ENCODE peak calls at places on chromosomes 4 and X, in ten cellular contexts. B, I, J, Z, G, Y, S, C, M and U are unnamed samples.

GRCh38 chrX:6965729-6966128 is 181.8 kb upstream of the STS start:
- DNase-seq in B (no peak), I (no peak), J (no peak), Z (no peak), G (no peak), Y (no peak), S (no peak), C (no peak), M (no peak), U (no peak)

GRCh38 chr4:2166253-2166652 is 75.7 kb downstream of the HAUS3 start:
- DNase-seq in B (no peak), I (no peak), J (no peak), Z (no peak), G (no peak), Y (no peak), S (no peak), C (no peak), M (no peak), U (no peak)

GRCh38 chr4:177717407-177717806 is 275.2 kb upstream of the AGA start:
- DNase-seq in B (no peak), I (no peak), J (no peak), Z (no peak), G (no peak), Y (no peak), S (peak; percentile 44), C (no peak), M (no peak), U (no peak)

GRCh38 chr4:8156617-8157016 is 2.0 kb downstream of the ABLIM2 start:
- DNase-seq in B (peak; percentile 54), I (no peak), J (no peak), Z (no peak), G (peak; percentile 18), Y (peak; percentile 53), S (no peak), C (peak; percentile 88), M (no peak), U (no peak)

GRCh38 chrX:56987741-56988140 is 7.6 kb downstream of the SPIN3 start:
- DNase-seq in B (no peak), I (no peak), J (no peak), Z (no peak), G (no peak), Y (no peak), S (no peak), C (no peak), M (no peak), U (no peak)

GRCh38 chrX:42149786-42150185 is 226.4 kb upstream of the CASK start:
- DNase-seq in B (no peak), I (peak; percentile 53), J (no peak), Z (no peak), G (peak; percentile 1), Y (no peak), S (no peak), C (no peak), M (no peak), U (peak; percentile 12)

GRCh38 chr4:145839151-145839550 is 99.5 kb downstream of the ZNF827 start:
- DNase-seq in B (no peak), I (no peak), J (no peak), Z (no peak), G (no peak), Y (no peak), S (no peak), C (no peak), M (no peak), U (no peak)

GRCh38 chrX:72254835-72255234 is 16.0 kb upstream of the ERCC6L start:
- DNase-seq in B (no peak), I (no peak), J (no peak), Z (peak; percentile 84), G (no peak), Y (no peak), S (no peak), C (no peak), M (no peak), U (no peak)

DNA sequence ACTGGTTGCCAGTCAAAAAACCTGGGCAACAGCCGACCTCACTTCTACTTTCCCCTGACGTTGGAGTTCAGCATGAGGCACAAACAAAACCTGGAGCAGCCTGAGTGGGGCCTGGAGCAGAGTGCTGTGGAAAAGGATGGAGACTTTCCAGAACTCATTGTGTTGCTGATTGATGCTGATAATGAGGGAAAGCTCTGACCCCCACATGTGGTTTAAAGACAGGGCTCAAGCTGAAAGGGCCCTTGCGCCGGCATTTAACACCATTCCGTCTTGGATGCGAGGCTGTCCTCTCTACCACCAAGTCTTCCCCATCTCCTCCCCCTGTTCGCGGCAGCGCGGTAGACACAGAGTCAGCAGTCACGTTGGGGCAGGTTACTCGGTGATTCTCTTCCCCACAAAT is 630 bp downstream of the CCDC158 start:
- DNase-seq in B (no peak), I (no peak), J (no peak), Z (no peak), G (no peak), Y (no peak), S (no peak), C (no peak), M (no peak), U (no peak)
- H3K4me3 ChIP-seq in B (no peak overlapping the region), I (no peak overlapping the region), J (peak overlapping the region; percentile 60), Z (no peak overlapping the region), G (no peak overlapping the region), Y (no peak overlapping the region), S (no peak overlapping the region), C (peak overlapping the region; percentile 75), M (no peak overlapping the region), U (no peak overlapping the region)

DNA sequence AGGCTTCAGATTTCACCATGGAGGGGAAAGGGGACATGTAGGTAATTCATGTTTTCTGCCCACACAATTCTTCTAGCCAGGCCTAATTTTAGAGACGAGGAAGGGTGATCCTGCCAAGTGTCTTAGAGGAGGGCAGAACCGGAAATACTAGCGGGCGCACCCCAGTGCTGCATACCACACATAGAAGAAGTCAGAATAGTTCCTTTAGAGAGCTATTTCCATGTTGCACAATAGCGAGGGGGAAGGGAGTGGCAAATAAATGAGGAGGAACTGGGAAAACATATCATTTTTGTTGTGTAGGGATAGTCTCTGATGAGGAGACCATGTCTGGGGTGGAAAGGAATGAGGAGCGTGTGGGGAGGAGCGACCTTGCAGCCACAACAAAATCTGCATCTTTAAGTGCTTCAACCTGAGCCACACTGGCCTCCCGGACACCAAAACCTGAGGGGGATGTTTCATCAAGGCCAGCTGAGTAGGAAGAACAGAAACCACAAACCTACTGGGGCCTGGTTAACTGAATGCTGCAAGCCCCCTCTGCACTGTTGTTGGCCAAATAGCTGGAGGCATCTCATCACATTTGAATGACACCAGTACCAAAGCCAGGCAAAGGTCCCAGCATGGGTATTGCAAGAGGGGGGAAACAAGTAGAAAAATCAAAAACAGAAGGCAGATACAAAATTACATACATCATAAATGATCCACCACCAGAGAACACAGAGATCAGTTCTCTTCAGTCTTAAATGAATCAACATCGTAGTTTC is 26.7 kb upstream of the C1QTNF7 start:
- DNase-seq in B (peak; percentile 65), I (no peak), J (peak; percentile 45), Z (no peak), G (peak; percentile 92), Y (peak; percentile 86), S (peak; percentile 32), C (peak; percentile 62), M (no peak), U (peak; percentile 41)
- H3K4me3 ChIP-seq in B (no peak overlapping the region), I (no peak overlapping the region), J (no peak overlapping the region), Z (no peak overlapping the region), G (no peak overlapping the region), Y (no peak overlapping the region), S (no peak overlapping the region), C (no peak overlapping the region), M (no peak overlapping the region), U (no peak overlapping the region)

DNA sequence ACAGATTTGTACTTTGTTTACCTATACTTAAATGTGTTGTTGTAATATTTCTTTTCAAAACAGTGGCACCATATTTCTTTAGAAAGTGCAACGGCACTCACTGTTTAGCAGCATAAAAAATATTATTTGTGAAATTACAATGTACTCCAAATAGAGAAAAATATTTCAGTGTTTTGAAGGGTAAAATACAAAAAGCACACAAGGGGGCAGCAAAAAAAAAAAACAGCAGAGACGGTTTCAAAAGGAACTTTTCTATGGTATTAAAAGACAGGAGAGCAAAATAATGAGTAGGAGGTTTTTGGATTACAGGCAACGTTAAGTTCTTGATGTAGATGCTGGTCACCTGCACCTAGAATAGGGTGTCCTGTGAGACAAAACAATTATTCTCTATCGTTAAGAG is 2.0 kb downstream of the NUDT11 start:
- DNase-seq in B (no peak), I (no peak), J (no peak), Z (no peak), G (peak; percentile 29), Y (no peak), S (no peak), C (no peak), M (peak; percentile 44), U (no peak)
- H3K4me3 ChIP-seq in B (no peak overlapping the region), I (no peak overlapping the region), J (no peak overlapping the region), Z (peak overlapping the region; percentile 46), G (no peak overlapping the region), Y (no peak overlapping the region), S (peak overlapping the region; percentile 63), C (no peak overlapping the region), M (no peak overlapping the region), U (peak overlapping the region; percentile 54)

GRCh38 chr4:39043058-39043696 is 11.0 kb upstream of the TMEM156 start:
- DNase-seq in B (no peak), I (no peak), J (no peak), Z (no peak), G (peak; percentile 74), Y (no peak), S (no peak), C (no peak), M (no peak), U (no peak)
- H3K4me3 ChIP-seq in B (no peak overlapping the region), I (no peak overlapping the region), J (no peak overlapping the region), Z (no peak overlapping the region), G (no peak overlapping the region), Y (no peak overlapping the region), S (no peak overlapping the region), C (no peak overlapping the region), M (peak overlapping the region; percentile 93), U (peak overlapping the region; percentile 66)

DNA sequence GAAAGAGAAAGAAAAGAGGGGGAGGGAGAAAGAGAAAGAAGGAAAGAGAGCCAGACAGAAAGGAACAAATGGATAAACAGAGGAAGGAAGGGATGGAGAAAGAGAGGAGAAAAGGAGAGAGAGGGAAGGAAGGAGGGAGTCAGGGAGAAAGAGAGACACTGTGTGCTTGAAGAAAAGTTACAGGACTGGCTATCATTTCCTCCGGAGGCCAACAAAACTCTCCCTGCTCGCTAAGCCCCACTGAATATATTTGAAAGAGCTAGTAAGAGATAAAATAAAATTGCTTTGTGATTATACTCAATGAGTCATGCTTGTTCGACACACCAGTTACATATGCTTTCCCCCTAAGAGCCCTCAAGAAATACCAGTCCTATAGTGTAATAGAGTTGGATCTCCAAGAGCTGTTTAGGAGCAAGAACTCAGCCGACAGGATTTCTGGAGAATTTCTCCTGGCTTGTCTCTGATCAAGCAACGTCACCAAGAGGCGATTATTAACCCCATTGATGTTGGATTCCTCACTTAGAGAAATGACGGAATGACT is 102.2 kb downstream of the MXRA5 start:
- DNase-seq in B (no peak), I (no peak), J (no peak), Z (no peak), G (peak; percentile 62), Y (no peak), S (peak; percentile 71), C (no peak), M (no peak), U (no peak)
- H3K4me3 ChIP-seq in B (no peak overlapping the region), I (no peak overlapping the region), J (no peak overlapping the region), Z (no peak overlapping the region), G (no peak overlapping the region), Y (no peak overlapping the region), S (peak overlapping the region; percentile 36), C (no peak overlapping the region), M (no peak overlapping the region), U (no peak overlapping the region)

GRCh38 chr4:70722199-70722791 is 531 bp downstream of the RUFY3 start:
- DNase-seq in B (no peak), I (peak; percentile 38), J (no peak), Z (no peak), G (peak; percentile 81), Y (no peak), S (no peak), C (no peak), M (no peak), U (no peak)
- H3K4me3 ChIP-seq in B (peak overlapping the region; percentile 45), I (peak overlapping the region; percentile 38), J (peak overlapping the region; percentile 59), Z (no peak overlapping the region), G (peak overlapping the region; percentile 64), Y (peak overlapping the region; percentile 33), S (peak overlapping the region; percentile 85), C (peak overlapping the region; percentile 57), M (no peak overlapping the region), U (peak overlapping the region; percentile 48)